ENCODE peak calls at places on chromosomes 13 and 19, in eight cellular contexts. E is MCF 10A; A is NT2/D1; U is mesenchymal stem cell; D is myocyte; G is T1000; C is activated T-helper 1 cell treated with Interleukin-2 at 50 U/mL for 16 hours; P is activated T-helper 2 cell treated with anti-CD3 and anti-CD28 coated beads, Interferon-gamma antibody, Interleukin-2, Interleukin-4, amounts not matched to agents 10 μg/mL and 5 μg/mL and 100 μg/mL, durations not matched to agents 14 hours and 24 hours and 36 hours. R is an unnamed sample.

GRCh38 chr19:39182174-39182505 is 14.6 kb upstream of the NCCRP1 start:
- DNase-seq in A (no peak), D (no peak), E (peak), P (no peak), C (no peak), U (no peak), G (no peak), R (peak)

GRCh38 chr13:98174321-98174720 is 2.7 kb downstream of the RNF113B start:
- DNase-seq in G (no peak), E (no peak), P (no peak), A (no peak), C (no peak), D (no peak), U (no peak), R (no peak)

GRCh38 chr13:33452873-33453558 is 167.5 kb upstream of the STARD13 start:
- DNase-seq in D (no peak), A (no peak), E (no peak), U (no peak), P (no peak), G (no peak), C (no peak), R (no peak)

GRCh38 chr19:16382775-16383543 is 58.3 kb downstream of the KLF2 start:
- DNase-seq in G (peak), D (peak), A (peak), U (peak), C (peak), P (peak), E (peak), R (peak)

GRCh38 chr19:38733493-38734175 is 10.6 kb downstream of the CAPN12 start:
- DNase-seq in C (no peak), A (no peak), E (peak), G (no peak), D (no peak), U (peak), P (peak), R (peak)

GRCh38 chr13:98845726-98846125 is 93.3 kb upstream of the SLC15A1 start:
- DNase-seq in E (no peak), C (no peak), P (no peak), U (no peak), G (no peak), A (no peak), D (peak), R (no peak)

GRCh38 chr19:14496849-14497346 is 971 bp upstream of the GIPC1 start:
- DNase-seq in C (no peak), G (no peak), A (no peak), P (no peak), U (no peak), E (no peak), D (no peak), R (no peak)

GRCh38 chr13:102333320-102334181 is 68.3 kb downstream of the FGF14 start:
- DNase-seq in E (no peak), D (no peak), U (peak), G (no peak), C (no peak), P (no peak), A (peak), R (no peak)

GRCh38 chr13:112879283-112879833 is 89.7 kb upstream of the MCF2L start:
- DNase-seq in C (no peak), A (no peak), U (peak), P (no peak), E (no peak), G (no peak), D (no peak), R (no peak)

GRCh38 chr19:16283103-16283469 is 41.5 kb upstream of the KLF2 start:
- DNase-seq in G (no peak), A (no peak), D (no peak), U (no peak), C (no peak), E (no peak), P (no peak), R (no peak)

GRCh38 chr13:97205971-97206370 is 16.2 kb upstream of the MBNL2 start:
- DNase-seq in A (no peak), P (no peak), E (no peak), G (no peak), U (peak), D (peak), C (no peak), R (no peak)

GRCh38 chr13:110471156-110471832 is 90.2 kb downstream of the RAB20 start:
- DNase-seq in C (no peak), A (no peak), U (no peak), D (no peak), G (no peak), E (no peak), P (no peak), R (no peak)

GRCh38 chr19:40691421-40692211 is 1.2 kb upstream of the NUMBL start:
- DNase-seq in C (no peak), A (peak), G (no peak), D (no peak), U (peak), E (no peak), P (no peak), R (no peak)

GRCh38 chr19:51181377-51181912 is 39.3 kb downstream of the SIGLEC7 start:
- DNase-seq in E (no peak), G (no peak), A (no peak), C (no peak), P (no peak), U (no peak), D (no peak), R (no peak)

GRCh38 chr13:105773887-105774538 is 761.4 kb downstream of the EFNB2 start:
- DNase-seq in C (no peak), D (no peak), U (peak), A (no peak), E (peak), G (no peak), P (no peak), R (peak)

GRCh38 chr13:34070006-34070405 is 252.1 kb downstream of the RFC3 start:
- DNase-seq in D (no peak), G (no peak), E (peak), U (no peak), C (no peak), A (no peak), P (no peak), R (peak)

GRCh38 chr13:45092668-45093067 is 27.6 kb upstream of the GTF2F2 start:
- DNase-seq in C (no peak), P (no peak), E (peak), A (no peak), U (no peak), D (peak), G (no peak), R (peak)

GRCh38 chr19:31356587-31357314 is 7.5 kb upstream of the TSHZ3 start:
- DNase-seq in P (no peak), G (no peak), A (no peak), U (no peak), E (no peak), D (no peak), C (peak), R (peak)

GRCh38 chr19:2302319-2303208 is 5.4 kb downstream of the LINGO3 start:
- DNase-seq in D (no peak), A (no peak), E (no peak), P (no peak), U (peak), G (no peak), C (no peak), R (no peak)

GRCh38 chr19:50546527-50547221 is 21.6 kb downstream of the LRRC4B start:
- DNase-seq in D (no peak), P (no peak), A (no peak), C (no peak), E (no peak), G (no peak), U (no peak), R (no peak)

GRCh38 chr13:39415403-39415802 is 187.6 kb downstream of the LHFPL6 start:
- DNase-seq in G (no peak), P (no peak), E (peak), D (peak), C (no peak), A (no peak), U (peak), R (peak)

GRCh38 chr19:45866400-45867176 is 2.5 kb downstream of the FOXA3 start:
- DNase-seq in D (no peak), A (no peak), U (no peak), P (no peak), G (no peak), C (no peak), E (no peak), R (no peak)

GRCh38 chr19:31014668-31015067 is 334.6 kb downstream of the TSHZ3 start:
- DNase-seq in D (no peak), A (no peak), U (no peak), P (no peak), C (no peak), E (no peak), G (no peak), R (no peak)

GRCh38 chr13:30165791-30166190 is 141.6 kb downstream of the KATNAL1 start:
- DNase-seq in C (no peak), A (no peak), P (no peak), U (no peak), E (no peak), D (peak), G (no peak), R (no peak)

GRCh38 chr13:76667551-76667950 is 218.7 kb downstream of the KCTD12 start:
- DNase-seq in U (peak), G (no peak), D (peak), P (no peak), C (no peak), A (no peak), E (peak), R (peak)

GRCh38 chr13:35349673-35350278 is 126.7 kb downstream of the MAB21L1 start:
- DNase-seq in E (peak), U (no peak), C (no peak), P (no peak), D (peak), A (no peak), G (no peak), R (peak)

GRCh38 chr13:49649244-49649962 is 21.1 kb downstream of the ARL11 start:
- DNase-seq in U (peak), E (peak), D (peak), C (no peak), G (no peak), A (no peak), P (no peak), R (peak)

GRCh38 chr13:66154981-66155380 is 1075.2 kb downstream of the PCDH9 start:
- DNase-seq in D (no peak), G (no peak), U (no peak), C (no peak), A (no peak), P (no peak), E (no peak), R (no peak)

GRCh38 chr13:36848228-36848982 is 29.4 kb downstream of the RFXAP start:
- DNase-seq in P (no peak), U (no peak), G (no peak), A (no peak), E (peak), C (no peak), D (no peak), R (peak)

GRCh38 chr19:14561832-14562351 is 10.0 kb downstream of the NDUFB7 start:
- DNase-seq in C (no peak), G (no peak), P (no peak), A (no peak), E (peak), D (peak), U (peak), R (peak)

GRCh38 chr13:23985846-23986245 is 88.5 kb upstream of the C1QTNF9B start:
- DNase-seq in A (no peak), C (no peak), E (no peak), P (no peak), D (peak), G (no peak), U (no peak), R (no peak)

GRCh38 chr19:1396768-1397679 is 4.3 kb downstream of the GAMT start:
- DNase-seq in E (no peak), U (no peak), D (no peak), G (no peak), C (no peak), A (no peak), P (no peak), R (no peak)

R was measured in epithelial cell of esophagus.